ENCODE peak calls at places on chromosome 2, in nine cellular contexts. U is GM12865; B is WTC11; I is left ventricle myocardium superior; K is activated CD4-positive, alpha-beta T cell treated with anti-CD3 and anti-CD28 coated beads, Interleukin-2, amount 10 ng/mL, durations not matched to agents 7 days and 5 days; X is HuH-7.5; T is C1 segment of cervical spinal cord; A is fibroblast of lung; Z is CD4-positive, CD25-positive, alpha-beta regulatory T cell. V is an unnamed sample.

GRCh38 chr2:236445678-236446077 is 123.9 kb upstream of the ACKR3 start:
- DNase-seq in K (no peak), Z (no peak), B (no peak), T (no peak), I (no peak), U (no peak), X (no peak), A (no peak), V (no peak)

GRCh38 chr2:229054311-229054710 is 216.8 kb downstream of the PID1 start:
- DNase-seq in T (no peak), I (no peak), B (no peak), A (no peak), U (no peak), Z (no peak), X (no peak), K (no peak), V (no peak)

GRCh38 chr2:54557601-54558187 is 101.6 kb downstream of the SPTBN1 start:
- DNase-seq in Z (peak), A (peak), X (no peak), B (peak), K (peak), I (peak), T (no peak), U (peak), V (peak)

GRCh38 chr2:116747103-116747502 is 1067.4 kb upstream of the DDX18 start:
- DNase-seq in T (no peak), B (no peak), K (no peak), A (no peak), Z (no peak), U (no peak), I (no peak), X (no peak), V (no peak)

GRCh38 chr2:130726614-130727180 is 2.2 kb upstream of the GPR148 start:
- DNase-seq in U (no peak), A (no peak), I (no peak), K (no peak), B (peak), Z (no peak), T (no peak), X (no peak), V (no peak)

GRCh38 chr2:45614871-45615270 is 3.8 kb upstream of the SRBD1 start:
- DNase-seq in K (no peak), A (no peak), B (no peak), T (no peak), Z (no peak), I (no peak), U (no peak), X (no peak), V (no peak)

GRCh38 chr2:25872134-25872533 is 6.2 kb downstream of the ASXL2 start:
- DNase-seq in U (no peak), Z (no peak), K (no peak), X (no peak), B (no peak), A (no peak), I (no peak), T (no peak), V (no peak)

GRCh38 chr2:216195565-216195978 is 86.4 kb downstream of the XRCC5 start:
- DNase-seq in A (peak), Z (no peak), K (peak), B (no peak), X (no peak), I (no peak), T (no peak), U (no peak), V (no peak)

GRCh38 chr2:159091981-159092380 is 123.5 kb downstream of the TANC1 start:
- DNase-seq in B (no peak), K (peak), U (peak), T (no peak), A (no peak), Z (peak), I (no peak), X (no peak), V (no peak)

GRCh38 chr2:197383825-197384224 is 51.0 kb downstream of the SF3B1 start:
- DNase-seq in B (no peak), Z (no peak), A (no peak), U (no peak), K (no peak), X (no peak), I (no peak), T (no peak), V (no peak)

GRCh38 chr2:181848356-181848876 is 43.1 kb upstream of the ITPRID2 start:
- DNase-seq in X (no peak), U (no peak), T (no peak), B (no peak), K (no peak), Z (no peak), A (no peak), I (no peak), V (no peak)

GRCh38 chr2:239110595-239111048 is 262.7 kb downstream of the TWIST2 start:
- DNase-seq in I (no peak), B (no peak), Z (no peak), U (no peak), K (no peak), T (no peak), A (peak), X (no peak), V (no peak)

GRCh38 chr2:202221873-202222272 is 16.5 kb downstream of the SUMO1 start:
- DNase-seq in T (no peak), X (no peak), B (no peak), I (no peak), Z (no peak), K (no peak), A (peak), U (no peak), V (no peak)

GRCh38 chr2:228731517-228731916 is 539.6 kb downstream of the PID1 start:
- DNase-seq in Z (no peak), B (no peak), X (no peak), T (no peak), U (no peak), A (peak), K (no peak), I (no peak), V (no peak)

GRCh38 chr2:10500601-10501361 is 52.7 kb upstream of the ODC1 start:
- DNase-seq in T (no peak), I (no peak), K (no peak), A (no peak), Z (no peak), U (no peak), B (no peak), X (no peak), V (no peak)

GRCh38 chr2:164780611-164781167 is 60.9 kb downstream of the COBLL1 start:
- DNase-seq in K (no peak), A (no peak), B (no peak), Z (no peak), T (no peak), U (no peak), I (no peak), X (no peak), V (no peak)

GRCh38 chr2:161078211-161078539 is 82.1 kb upstream of the TANK start:
- DNase-seq in B (no peak), X (no peak), K (no peak), I (no peak), U (no peak), T (no peak), A (no peak), Z (no peak), V (no peak)

GRCh38 chr2:57558312-57558711 is 488.3 kb upstream of the VRK2 start:
- DNase-seq in A (no peak), B (no peak), K (no peak), T (no peak), Z (no peak), X (no peak), U (no peak), I (no peak), V (no peak)

GRCh38 chr2:6231166-6231565 is 539.0 kb downstream of the SOX11 start:
- DNase-seq in Z (no peak), U (no peak), X (no peak), T (no peak), I (no peak), A (no peak), B (no peak), K (no peak), V (no peak)

GRCh38 chr2:8570637-8571036 is 111.2 kb upstream of the ID2 start:
- DNase-seq in B (no peak), T (no peak), I (no peak), U (no peak), K (no peak), X (no peak), Z (no peak), A (no peak), V (no peak)

GRCh38 chr2:45083175-45083574 is 73.9 kb upstream of the SIX2 start:
- DNase-seq in X (no peak), U (no peak), I (no peak), K (no peak), A (peak), Z (no peak), T (no peak), B (no peak), V (no peak)

GRCh38 chr2:5748941-5749731 is 57.0 kb downstream of the SOX11 start:
- DNase-seq in X (no peak), U (no peak), K (no peak), A (no peak), I (peak), B (no peak), Z (no peak), T (peak), V (no peak)

GRCh38 chr2:222180619-222181018 is 118.2 kb downstream of the PAX3 start:
- DNase-seq in T (no peak), U (no peak), K (no peak), A (no peak), B (no peak), I (no peak), Z (no peak), X (no peak), V (no peak)